ENCODE peak calls at places on chromosomes 7 and 10, in four cellular contexts. M, W, G and I are unnamed samples.

GRCh38 chr7:98168181-98168903 is 42.9 kb upstream of the BHLHA15 start:
- DNase-seq in G (peak), M (peak), W (peak), I (peak)

GRCh38 chr10:116815641-116816415 is 33.5 kb upstream of the ENO4 start:
- DNase-seq in W (no peak), G (peak), M (no peak), I (no peak)

GRCh38 chr7:28980504-28981281 is 22.6 kb upstream of the TRIL start:
- DNase-seq in M (no peak), W (no peak), G (no peak), I (no peak)

GRCh38 chr7:30113144-30113543 is 21.6 kb upstream of the MTURN start:
- DNase-seq in W (no peak), G (no peak), M (no peak), I (no peak)

GRCh38 chr10:88113657-88114272 is 250.3 kb downstream of the PTEN start:
- DNase-seq in W (no peak), G (no peak), M (no peak), I (no peak)

GRCh38 chr7:45086348-45087065 is 2.3 kb downstream of the NACAD start:
- DNase-seq in G (no peak), W (no peak), M (no peak), I (no peak)

GRCh38 chr7:132218876-132219275 is 357.4 kb downstream of the PLXNA4 start:
- DNase-seq in W (no peak), M (no peak), G (no peak), I (no peak)

GRCh38 chr7:16046045-16046444 is 359.6 kb upstream of the MEOX2 start:
- DNase-seq in G (no peak), W (no peak), M (no peak), I (no peak)

GRCh38 chr7:112495820-112496462 is 15.2 kb downstream of the LSMEM1 start:
- DNase-seq in G (peak), W (peak), M (peak), I (peak)

GRCh38 chr7:113015038-113015645 is 71.5 kb downstream of the GPR85 start:
- DNase-seq in G (peak), M (no peak), W (no peak), I (peak)

GRCh38 chr10:133465950-133466474 is 12.3 kb downstream of the SCART1 start:
- DNase-seq in W (no peak), M (no peak), G (no peak), I (no peak)

GRCh38 chr10:113073549-113074189 is 123.6 kb downstream of the TCF7L2 start:
- DNase-seq in G (peak), W (peak), M (no peak), I (peak)

GRCh38 chr7:111763221-111763791 is 201.0 kb upstream of the IMMP2L start:
- DNase-seq in W (no peak), M (peak), G (peak), I (peak)

GRCh38 chr7:85614684-85615083 is 427.8 kb upstream of the SEMA3D start:
- DNase-seq in M (no peak), G (no peak), W (no peak), I (no peak)

GRCh38 chr10:30422981-30423654 is 10.9 kb upstream of the MAP3K8 start:
- DNase-seq in W (peak), M (peak), G (peak), I (peak)

GRCh38 chr7:37281368-37282092 is 167.1 kb downstream of the ELMO1 start:
- DNase-seq in M (no peak), W (no peak), G (no peak), I (no peak)

GRCh38 chr7:30831227-30831626 is 60.0 kb downstream of the MINDY4 start:
- DNase-seq in M (no peak), W (no peak), G (no peak), I (no peak)